ENCODE peak calls at places on chromosomes 5 and 9, in seven cellular contexts. One of them, this sample, is unnamed.

GRCh38 chr9:115202181-115202580 is 84.2 kb upstream of the TNC start:
- DNase-seq in cardiac fibroblast: no peak
- DNase-seq in IMR-90: no peak
- DNase-seq in endothelial cell: no peak
- DNase-seq in esophagus muscularis mucosa: no peak
- DNase-seq in heart left ventricle: no peak
- DNase-seq in left ventricle myocardium inferior: no peak
- DNase-seq in this sample: no peak

GRCh38 chr9:131264231-131264630 is 12.1 kb downstream of the FAM78A start:
- DNase-seq in left ventricle myocardium inferior: no peak
- DNase-seq in cardiac fibroblast: no peak
- DNase-seq in IMR-90: no peak
- DNase-seq in esophagus muscularis mucosa: no peak
- DNase-seq in endothelial cell: no peak
- DNase-seq in heart left ventricle: no peak
- DNase-seq in this sample: no peak

GRCh38 chr5:148791334-148791667 is 35.1 kb upstream of the ADRB2 start:
- DNase-seq in heart left ventricle: no peak
- DNase-seq in esophagus muscularis mucosa: no peak
- DNase-seq in endothelial cell: no peak
- DNase-seq in left ventricle myocardium inferior: no peak
- DNase-seq in IMR-90: peak
- DNase-seq in cardiac fibroblast: no peak
- DNase-seq in this sample: peak

GRCh38 chr5:132300572-132301340 is 6.6 kb downstream of the SLC22A4 start:
- DNase-seq in left ventricle myocardium inferior: no peak
- DNase-seq in heart left ventricle: no peak
- DNase-seq in esophagus muscularis mucosa: no peak
- DNase-seq in cardiac fibroblast: no peak
- DNase-seq in IMR-90: no peak
- DNase-seq in endothelial cell: no peak
- DNase-seq in this sample: no peak

GRCh38 chr5:145244251-145244650 is 590.9 kb downstream of the PRELID2 start:
- DNase-seq in left ventricle myocardium inferior: no peak
- DNase-seq in esophagus muscularis mucosa: no peak
- DNase-seq in heart left ventricle: no peak
- DNase-seq in cardiac fibroblast: no peak
- DNase-seq in IMR-90: no peak
- DNase-seq in endothelial cell: no peak
- DNase-seq in this sample: no peak

GRCh38 chr9:86257406-86257805 is 2.1 kb downstream of the C9orf153 start:
- DNase-seq in IMR-90: no peak
- DNase-seq in left ventricle myocardium inferior: no peak
- DNase-seq in heart left ventricle: no peak
- DNase-seq in endothelial cell: no peak
- DNase-seq in esophagus muscularis mucosa: peak
- DNase-seq in cardiac fibroblast: no peak
- DNase-seq in this sample: no peak

GRCh38 chr9:69391946-69392345 is 66.9 kb downstream of the ENTREP1 start:
- DNase-seq in heart left ventricle: peak
- DNase-seq in cardiac fibroblast: peak
- DNase-seq in IMR-90: no peak
- DNase-seq in left ventricle myocardium inferior: no peak
- DNase-seq in esophagus muscularis mucosa: peak
- DNase-seq in endothelial cell: no peak
- DNase-seq in this sample: no peak

GRCh38 chr5:133489632-133490031 is 122.7 kb downstream of the FSTL4 start:
- DNase-seq in endothelial cell: no peak
- DNase-seq in esophagus muscularis mucosa: no peak
- DNase-seq in IMR-90: no peak
- DNase-seq in cardiac fibroblast: no peak
- DNase-seq in left ventricle myocardium inferior: no peak
- DNase-seq in heart left ventricle: no peak
- DNase-seq in this sample: no peak

GRCh38 chr5:97979740-97980139 is 793.7 kb upstream of the RGMB start:
- DNase-seq in esophagus muscularis mucosa: no peak
- DNase-seq in IMR-90: peak
- DNase-seq in cardiac fibroblast: peak
- DNase-seq in endothelial cell: no peak
- DNase-seq in left ventricle myocardium inferior: peak
- DNase-seq in heart left ventricle: peak
- DNase-seq in this sample: no peak

GRCh38 chr9:124821247-124821623 is 32.0 kb upstream of the WDR38 start:
- DNase-seq in cardiac fibroblast: no peak
- DNase-seq in left ventricle myocardium inferior: no peak
- DNase-seq in endothelial cell: no peak
- DNase-seq in IMR-90: no peak
- DNase-seq in heart left ventricle: no peak
- DNase-seq in esophagus muscularis mucosa: no peak
- DNase-seq in this sample: no peak

GRCh38 chr5:40220260-40220659 is 459.5 kb upstream of the PTGER4 start:
- DNase-seq in heart left ventricle: no peak
- DNase-seq in esophagus muscularis mucosa: no peak
- DNase-seq in endothelial cell: no peak
- DNase-seq in IMR-90: no peak
- DNase-seq in left ventricle myocardium inferior: no peak
- DNase-seq in cardiac fibroblast: no peak
- DNase-seq in this sample: no peak

GRCh38 chr9:111050819-111051218 is 12.5 kb upstream of the LPAR1 start:
- DNase-seq in heart left ventricle: no peak
- DNase-seq in IMR-90: peak
- DNase-seq in esophagus muscularis mucosa: no peak
- DNase-seq in cardiac fibroblast: peak
- DNase-seq in left ventricle myocardium inferior: no peak
- DNase-seq in endothelial cell: no peak
- DNase-seq in this sample: no peak

GRCh38 chr9:18981471-18982245 is 51.4 kb downstream of the SAXO1 start:
- DNase-seq in endothelial cell: no peak
- DNase-seq in cardiac fibroblast: peak
- DNase-seq in heart left ventricle: no peak
- DNase-seq in IMR-90: no peak
- DNase-seq in esophagus muscularis mucosa: peak
- DNase-seq in left ventricle myocardium inferior: no peak
- DNase-seq in this sample: no peak

GRCh38 chr9:70257991-70258691 is 637 bp upstream of the SMC5 start:
- DNase-seq in heart left ventricle: peak
- DNase-seq in left ventricle myocardium inferior: no peak
- DNase-seq in esophagus muscularis mucosa: no peak
- DNase-seq in cardiac fibroblast: peak
- DNase-seq in endothelial cell: peak
- DNase-seq in IMR-90: peak
- DNase-seq in this sample: peak

GRCh38 chr9:129109952-129110739 is 447 bp downstream of the CRAT start:
- DNase-seq in endothelial cell: no peak
- DNase-seq in IMR-90: peak
- DNase-seq in esophagus muscularis mucosa: no peak
- DNase-seq in left ventricle myocardium inferior: no peak
- DNase-seq in heart left ventricle: peak
- DNase-seq in cardiac fibroblast: no peak
- DNase-seq in this sample: peak

GRCh38 chr9:82605657-82606031 is 457.3 kb downstream of the RASEF start:
- DNase-seq in heart left ventricle: no peak
- DNase-seq in endothelial cell: no peak
- DNase-seq in esophagus muscularis mucosa: no peak
- DNase-seq in cardiac fibroblast: no peak
- DNase-seq in left ventricle myocardium inferior: no peak
- DNase-seq in IMR-90: no peak
- DNase-seq in this sample: no peak

GRCh38 chr9:82606071-82606470 is 456.9 kb downstream of the RASEF start:
- DNase-seq in IMR-90: no peak
- DNase-seq in left ventricle myocardium inferior: no peak
- DNase-seq in cardiac fibroblast: no peak
- DNase-seq in esophagus muscularis mucosa: no peak
- DNase-seq in endothelial cell: no peak
- DNase-seq in heart left ventricle: no peak
- DNase-seq in this sample: no peak

GRCh38 chr9:82601272-82601835 is 461.6 kb downstream of the RASEF start:
- DNase-seq in heart left ventricle: no peak
- DNase-seq in endothelial cell: no peak
- DNase-seq in cardiac fibroblast: peak
- DNase-seq in left ventricle myocardium inferior: no peak
- DNase-seq in esophagus muscularis mucosa: no peak
- DNase-seq in IMR-90: peak
- DNase-seq in this sample: no peak

GRCh38 chr9:82604947-82605656 is 457.8 kb downstream of the RASEF start:
- DNase-seq in endothelial cell: no peak
- DNase-seq in IMR-90: peak
- DNase-seq in esophagus muscularis mucosa: no peak
- DNase-seq in left ventricle myocardium inferior: no peak
- DNase-seq in heart left ventricle: peak
- DNase-seq in cardiac fibroblast: peak
- DNase-seq in this sample: no peak

DNA sequence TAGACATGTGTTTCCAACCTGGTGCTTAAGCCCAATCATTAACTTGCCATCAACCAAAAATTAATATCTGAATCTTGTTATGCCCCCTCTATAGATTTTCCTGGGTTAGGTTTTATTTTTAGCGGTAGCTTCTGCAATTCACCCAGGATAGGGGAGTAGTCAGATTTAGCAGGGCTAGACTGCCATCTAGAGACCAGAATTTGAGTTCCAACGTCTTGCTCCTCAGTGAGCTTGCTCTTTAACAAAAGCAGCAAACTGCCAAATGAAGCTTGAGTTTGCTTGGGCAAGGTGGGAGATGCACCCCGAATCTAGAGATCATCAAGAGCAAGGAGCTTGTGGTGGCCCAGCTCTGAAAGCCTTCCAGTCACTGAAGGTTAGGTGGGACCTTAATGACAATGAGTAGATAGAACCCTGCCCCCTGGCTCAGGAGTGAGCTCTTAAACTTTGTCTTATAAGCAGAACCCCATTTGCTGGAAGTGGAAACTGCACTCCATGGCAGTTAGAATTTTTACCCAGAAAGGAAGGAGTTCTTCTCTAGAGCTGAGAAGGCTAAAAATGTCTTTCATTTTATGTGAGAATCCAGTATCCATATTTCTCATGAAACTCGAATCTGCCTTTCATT is 456.1 kb downstream of the RASEF start:
- DNase-seq in heart left ventricle: peak
- DNase-seq in left ventricle myocardium inferior: no peak
- DNase-seq in cardiac fibroblast: peak
- DNase-seq in esophagus muscularis mucosa: no peak
- DNase-seq in IMR-90: peak
- DNase-seq in endothelial cell: peak
- DNase-seq in this sample: peak
- TF ChIP-seq CTCF in heart left ventricle: peak
- TF ChIP-seq CTCF in left ventricle myocardium inferior: peak
- TF ChIP-seq CTCF in cardiac fibroblast: peak
- TF ChIP-seq CTCF in esophagus muscularis mucosa: peak
- TF ChIP-seq CTCF in IMR-90: peak
- TF ChIP-seq CTCF in endothelial cell: peak
- TF ChIP-seq CTCF in this sample: peak

DNA sequence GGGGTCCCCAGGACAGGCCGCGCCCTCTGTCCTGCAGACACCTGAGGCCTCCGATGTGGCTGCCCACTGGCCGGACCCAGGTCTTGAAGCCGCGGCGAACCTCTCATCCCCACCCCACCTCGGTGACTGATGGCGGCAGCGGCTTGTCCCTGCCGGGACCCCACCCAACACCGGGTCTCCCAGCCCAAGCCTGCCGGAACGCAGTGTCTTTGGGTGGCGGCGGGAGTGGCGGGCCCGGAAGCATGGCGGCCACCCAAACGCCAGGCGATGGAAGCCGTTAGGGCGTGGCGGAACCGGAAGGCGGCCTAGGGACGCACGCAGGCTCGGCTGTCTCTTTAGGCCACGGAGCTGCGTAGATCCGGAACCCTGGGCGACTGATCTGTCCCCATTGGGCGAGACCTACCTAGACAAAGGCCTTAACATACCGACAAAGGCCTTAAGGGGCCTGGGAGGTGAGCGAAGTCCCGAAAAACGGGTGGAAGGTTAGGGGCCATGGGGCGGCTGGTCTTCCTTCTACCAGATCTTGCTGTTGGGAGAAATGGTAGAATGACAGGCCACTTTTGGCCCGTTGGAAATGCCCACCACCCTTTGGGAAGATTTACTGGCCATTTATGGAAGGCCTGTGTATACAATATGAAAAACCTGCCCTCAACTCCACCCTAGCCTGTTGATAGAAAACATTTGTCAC is 94.6 kb upstream of the SMC2 start:
- DNase-seq in endothelial cell: no peak
- DNase-seq in cardiac fibroblast: no peak
- DNase-seq in heart left ventricle: no peak
- DNase-seq in esophagus muscularis mucosa: no peak
- DNase-seq in left ventricle myocardium inferior: peak
- DNase-seq in IMR-90: no peak
- DNase-seq in this sample: no peak
- TF ChIP-seq CTCF in endothelial cell: no peak
- TF ChIP-seq CTCF in cardiac fibroblast: no peak
- TF ChIP-seq CTCF in heart left ventricle: no peak
- TF ChIP-seq CTCF in esophagus muscularis mucosa: no peak
- TF ChIP-seq CTCF in left ventricle myocardium inferior: no peak
- TF ChIP-seq CTCF in IMR-90: no peak
- TF ChIP-seq CTCF in this sample: no peak

GRCh38 chr9:85079374-85079773 is 409.8 kb downstream of the NTRK2 start:
- DNase-seq in esophagus muscularis mucosa: no peak
- DNase-seq in IMR-90: no peak
- DNase-seq in endothelial cell: no peak
- DNase-seq in heart left ventricle: no peak
- DNase-seq in left ventricle myocardium inferior: no peak
- DNase-seq in cardiac fibroblast: no peak
- DNase-seq in this sample: no peak
- TF ChIP-seq CTCF in esophagus muscularis mucosa: no peak
- TF ChIP-seq CTCF in IMR-90: no peak
- TF ChIP-seq CTCF in endothelial cell: no peak
- TF ChIP-seq CTCF in heart left ventricle: no peak
- TF ChIP-seq CTCF in left ventricle myocardium inferior: no peak
- TF ChIP-seq CTCF in cardiac fibroblast: no peak
- TF ChIP-seq CTCF in this sample: no peak

DNA sequence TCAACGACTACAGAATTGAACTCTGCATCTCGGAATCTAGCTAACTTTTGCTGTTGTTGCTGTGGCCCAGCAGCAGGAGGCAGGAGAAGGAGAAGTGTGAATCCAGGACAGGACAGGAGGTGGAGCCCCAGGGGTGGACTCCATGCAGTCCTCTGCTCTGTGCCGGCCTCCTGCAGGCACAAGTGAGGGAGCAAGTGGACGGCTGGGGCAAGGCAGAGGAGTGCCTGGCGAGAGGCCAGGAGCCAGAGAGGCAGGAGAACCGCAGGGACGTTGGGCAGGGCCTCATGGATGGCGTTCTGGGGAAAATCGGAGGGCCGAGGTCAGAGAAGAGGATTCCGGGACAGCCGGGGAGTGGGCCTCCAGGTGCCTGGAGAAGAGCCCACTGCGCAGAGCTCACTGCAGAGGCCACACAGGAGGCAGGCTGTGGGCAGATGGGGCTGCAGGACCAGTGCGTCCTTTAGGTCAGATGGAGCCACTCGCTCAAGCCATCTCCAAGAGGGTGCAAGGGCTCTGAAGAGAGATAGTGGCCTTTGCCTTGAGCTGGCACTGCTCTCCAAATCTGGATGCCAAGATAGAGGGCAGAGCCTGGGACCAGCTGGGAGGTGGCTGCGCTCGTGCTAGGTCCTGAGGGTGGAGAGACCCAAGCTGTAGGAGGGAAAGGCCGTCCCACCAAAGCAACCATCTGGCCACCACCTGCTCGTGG is 214.0 kb downstream of the FANCC start:
- DNase-seq in endothelial cell: peak
- DNase-seq in heart left ventricle: no peak
- DNase-seq in esophagus muscularis mucosa: no peak
- DNase-seq in left ventricle myocardium inferior: peak
- DNase-seq in IMR-90: no peak
- DNase-seq in cardiac fibroblast: no peak
- DNase-seq in this sample: no peak
- TF ChIP-seq CTCF in endothelial cell: no peak
- TF ChIP-seq CTCF in heart left ventricle: no peak
- TF ChIP-seq CTCF in esophagus muscularis mucosa: peak
- TF ChIP-seq CTCF in left ventricle myocardium inferior: no peak
- TF ChIP-seq CTCF in IMR-90: no peak
- TF ChIP-seq CTCF in cardiac fibroblast: peak
- TF ChIP-seq CTCF in this sample: peak